ENCODE peak calls at places on chromosomes 16 and 17, in seven cellular contexts. One of them, this sample, is unnamed.

GRCh38 chr16:27756206-27756970 is 206.4 kb downstream of the KATNIP start:
- DNase-seq in heart left ventricle: no peak
- DNase-seq in MM.1S: no peak
- DNase-seq in AG04450: no peak
- DNase-seq in astrocyte of the spinal cord: no peak
- DNase-seq in A549: no peak
- DNase-seq in BE2C: no peak
- DNase-seq in this sample: no peak

GRCh38 chr16:53131363-53132071 is 76.7 kb downstream of the CHD9 start:
- DNase-seq in A549: peak
- DNase-seq in astrocyte of the spinal cord: peak
- DNase-seq in MM.1S: peak
- DNase-seq in AG04450: no peak
- DNase-seq in BE2C: peak
- DNase-seq in heart left ventricle: peak
- DNase-seq in this sample: peak

GRCh38 chr17:39999067-39999466 is 16.2 kb upstream of the CSF3 start:
- DNase-seq in BE2C: no peak
- DNase-seq in heart left ventricle: no peak
- DNase-seq in A549: no peak
- DNase-seq in astrocyte of the spinal cord: no peak
- DNase-seq in MM.1S: no peak
- DNase-seq in AG04450: no peak
- DNase-seq in this sample: no peak

GRCh38 chr16:66131156-66131807 is 235.2 kb upstream of the CDH5 start:
- DNase-seq in BE2C: no peak
- DNase-seq in MM.1S: no peak
- DNase-seq in A549: no peak
- DNase-seq in astrocyte of the spinal cord: peak
- DNase-seq in AG04450: no peak
- DNase-seq in heart left ventricle: no peak
- DNase-seq in this sample: peak

GRCh38 chr16:67013238-67013822 is 15.6 kb upstream of the CBFB start:
- DNase-seq in heart left ventricle: no peak
- DNase-seq in A549: no peak
- DNase-seq in AG04450: no peak
- DNase-seq in BE2C: peak
- DNase-seq in MM.1S: no peak
- DNase-seq in astrocyte of the spinal cord: no peak
- DNase-seq in this sample: no peak

GRCh38 chr17:82884923-82885322 is 45.1 kb upstream of the ZNF750 start:
- DNase-seq in astrocyte of the spinal cord: no peak
- DNase-seq in heart left ventricle: peak
- DNase-seq in BE2C: no peak
- DNase-seq in MM.1S: no peak
- DNase-seq in A549: no peak
- DNase-seq in AG04450: no peak
- DNase-seq in this sample: no peak

GRCh38 chr16:55853114-55853513 is 20.2 kb upstream of the CES1 start:
- DNase-seq in AG04450: no peak
- DNase-seq in MM.1S: no peak
- DNase-seq in heart left ventricle: no peak
- DNase-seq in A549: no peak
- DNase-seq in BE2C: no peak
- DNase-seq in astrocyte of the spinal cord: no peak
- DNase-seq in this sample: peak

GRCh38 chr17:63476857-63477470 is at the start of gene ACE:
- DNase-seq in heart left ventricle: peak
- DNase-seq in MM.1S: peak
- DNase-seq in astrocyte of the spinal cord: no peak
- DNase-seq in A549: peak
- DNase-seq in BE2C: peak
- DNase-seq in AG04450: no peak
- DNase-seq in this sample: peak

GRCh38 chr17:42039794-42040763 is 10.3 kb downstream of the C17orf113 start:
- DNase-seq in BE2C: no peak
- DNase-seq in heart left ventricle: no peak
- DNase-seq in A549: no peak
- DNase-seq in MM.1S: no peak
- DNase-seq in astrocyte of the spinal cord: no peak
- DNase-seq in AG04450: no peak
- DNase-seq in this sample: no peak

GRCh38 chr17:27430882-27431491 is 25.3 kb upstream of the KSR1 start:
- DNase-seq in A549: peak
- DNase-seq in astrocyte of the spinal cord: peak
- DNase-seq in MM.1S: no peak
- DNase-seq in heart left ventricle: no peak
- DNase-seq in AG04450: no peak
- DNase-seq in BE2C: peak
- DNase-seq in this sample: peak
- TF ChIP-seq CTCF in A549: peak
- TF ChIP-seq CTCF in astrocyte of the spinal cord: peak
- TF ChIP-seq CTCF in MM.1S: peak
- TF ChIP-seq CTCF in heart left ventricle: peak
- TF ChIP-seq CTCF in AG04450: peak
- TF ChIP-seq CTCF in BE2C: peak
- TF ChIP-seq CTCF in this sample: peak

DNA sequence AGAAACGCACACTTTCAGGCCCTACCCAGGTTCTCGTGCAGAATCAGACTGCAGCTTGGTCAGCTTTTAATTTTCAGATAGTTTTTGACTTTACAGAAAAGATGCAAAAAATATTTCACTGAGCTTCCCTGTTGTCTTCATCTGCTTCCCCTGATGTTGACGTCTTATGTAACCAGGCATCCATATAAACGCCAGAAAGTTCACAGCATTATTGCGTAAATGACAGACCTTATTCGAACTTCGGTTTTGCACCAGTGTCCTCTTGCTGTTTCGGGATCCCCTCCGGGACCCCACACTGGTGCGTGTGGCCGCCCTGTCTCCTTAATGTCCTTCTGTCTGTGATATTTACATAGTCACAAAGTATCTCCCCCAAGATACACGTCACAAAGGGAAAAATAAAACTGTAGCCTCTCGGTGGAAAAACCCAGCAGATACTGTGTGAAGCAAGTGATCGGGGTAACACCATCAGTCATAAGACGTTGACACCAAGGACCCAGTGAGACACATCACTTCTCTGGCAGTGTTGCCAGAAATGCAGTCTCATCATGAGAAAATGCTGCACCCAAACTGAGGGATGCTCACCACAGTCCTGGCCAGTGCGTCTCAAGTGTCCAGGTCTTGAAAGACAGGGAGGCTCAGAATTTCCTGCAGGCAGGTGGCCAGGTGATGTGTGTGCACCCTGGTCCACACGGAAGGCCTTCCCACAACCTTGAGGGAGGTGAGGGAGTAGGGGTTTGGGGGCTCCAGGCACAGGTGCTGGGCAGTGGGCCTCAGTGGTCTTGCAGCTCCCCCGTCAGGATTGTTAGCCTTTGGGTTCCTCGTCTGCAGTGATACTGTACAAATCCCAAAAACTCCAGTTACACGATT is 4.3 kb downstream of the BANP start:
- DNase-seq in BE2C: no peak
- DNase-seq in MM.1S: no peak
- DNase-seq in AG04450: no peak
- DNase-seq in heart left ventricle: no peak
- DNase-seq in A549: no peak
- DNase-seq in astrocyte of the spinal cord: no peak
- DNase-seq in this sample: no peak
- H3K4me3 ChIP-seq in BE2C: no peak
- H3K4me3 ChIP-seq in MM.1S: peak
- H3K4me3 ChIP-seq in AG04450: no peak
- H3K4me3 ChIP-seq in heart left ventricle: no peak
- H3K4me3 ChIP-seq in A549: no peak
- H3K4me3 ChIP-seq in astrocyte of the spinal cord: no peak
- H3K4me3 ChIP-seq in this sample: no peak

DNA sequence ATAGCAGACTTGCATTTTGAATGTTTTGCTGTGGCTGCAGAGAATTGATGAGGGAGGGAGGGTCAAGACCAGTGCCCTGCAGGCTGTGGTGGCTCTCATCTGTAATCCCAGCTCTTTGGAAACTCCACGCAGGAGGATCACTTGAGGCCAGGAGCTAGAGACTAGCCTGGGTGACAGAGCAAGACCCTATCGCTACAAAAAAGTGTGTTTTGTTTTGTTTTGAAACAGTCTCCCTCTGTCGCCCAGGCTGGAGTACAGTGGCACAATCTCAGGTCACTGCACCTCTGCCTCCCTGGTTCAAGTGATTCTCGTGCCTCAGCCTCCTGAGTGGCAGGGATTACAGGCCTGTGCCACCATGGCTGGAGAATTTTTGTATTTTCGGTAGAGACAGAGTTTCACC is 1.9 kb upstream of the UBE2G1 start:
- DNase-seq in AG04450: no peak
- DNase-seq in BE2C: no peak
- DNase-seq in astrocyte of the spinal cord: no peak
- DNase-seq in heart left ventricle: no peak
- DNase-seq in MM.1S: no peak
- DNase-seq in A549: no peak
- DNase-seq in this sample: no peak
- TF ChIP-seq CTCF in AG04450: no peak
- TF ChIP-seq CTCF in BE2C: no peak
- TF ChIP-seq CTCF in astrocyte of the spinal cord: no peak
- TF ChIP-seq CTCF in heart left ventricle: no peak
- TF ChIP-seq CTCF in MM.1S: no peak
- TF ChIP-seq CTCF in A549: no peak
- TF ChIP-seq CTCF in this sample: no peak

DNA sequence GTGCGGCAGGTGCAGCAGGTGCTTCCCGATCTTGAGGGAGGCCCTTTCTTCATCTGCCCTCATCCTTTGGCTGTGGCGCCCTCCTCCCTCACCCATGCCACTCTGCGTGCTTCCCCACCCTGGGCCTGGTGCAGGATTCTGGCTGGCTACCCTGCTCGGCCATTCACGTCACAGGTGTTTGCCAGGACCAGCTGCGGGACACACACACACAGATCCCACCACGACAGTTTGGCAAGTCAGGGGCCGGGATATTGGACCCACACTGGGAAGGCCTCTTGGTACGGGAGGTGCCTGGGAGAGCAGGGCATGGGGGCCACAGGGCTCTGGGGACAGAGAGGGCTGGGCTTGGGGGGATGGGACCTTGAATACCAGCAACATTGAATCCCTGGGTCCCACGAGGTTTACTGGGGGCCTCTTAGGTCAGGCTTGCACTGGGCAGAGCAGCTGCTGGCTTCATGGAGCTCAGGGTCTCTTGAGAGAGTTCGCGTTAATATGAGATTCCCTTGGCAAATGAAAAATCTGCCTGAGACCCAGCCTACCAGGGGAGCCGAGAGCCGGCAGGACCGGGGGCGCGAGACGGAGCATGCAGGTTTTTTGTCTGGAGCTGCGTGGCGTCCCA is 15.1 kb downstream of the ADCY7 start:
- DNase-seq in heart left ventricle: peak
- DNase-seq in AG04450: no peak
- DNase-seq in astrocyte of the spinal cord: no peak
- DNase-seq in A549: no peak
- DNase-seq in MM.1S: no peak
- DNase-seq in BE2C: no peak
- DNase-seq in this sample: no peak
- H3K4me3 ChIP-seq in heart left ventricle: no peak
- H3K4me3 ChIP-seq in AG04450: no peak
- H3K4me3 ChIP-seq in astrocyte of the spinal cord: no peak
- H3K4me3 ChIP-seq in A549: no peak
- H3K4me3 ChIP-seq in MM.1S: peak
- H3K4me3 ChIP-seq in BE2C: no peak
- H3K4me3 ChIP-seq in this sample: no peak

GRCh38 chr17:21039839-21040575 is 2.8 kb downstream of the USP22 start:
- DNase-seq in heart left ventricle: no peak
- DNase-seq in AG04450: no peak
- DNase-seq in A549: peak
- DNase-seq in BE2C: no peak
- DNase-seq in astrocyte of the spinal cord: peak
- DNase-seq in MM.1S: peak
- DNase-seq in this sample: peak
- TF ChIP-seq CTCF in heart left ventricle: no peak
- TF ChIP-seq CTCF in AG04450: peak
- TF ChIP-seq CTCF in A549: peak
- TF ChIP-seq CTCF in BE2C: peak
- TF ChIP-seq CTCF in astrocyte of the spinal cord: peak
- TF ChIP-seq CTCF in MM.1S: peak
- TF ChIP-seq CTCF in this sample: peak

DNA sequence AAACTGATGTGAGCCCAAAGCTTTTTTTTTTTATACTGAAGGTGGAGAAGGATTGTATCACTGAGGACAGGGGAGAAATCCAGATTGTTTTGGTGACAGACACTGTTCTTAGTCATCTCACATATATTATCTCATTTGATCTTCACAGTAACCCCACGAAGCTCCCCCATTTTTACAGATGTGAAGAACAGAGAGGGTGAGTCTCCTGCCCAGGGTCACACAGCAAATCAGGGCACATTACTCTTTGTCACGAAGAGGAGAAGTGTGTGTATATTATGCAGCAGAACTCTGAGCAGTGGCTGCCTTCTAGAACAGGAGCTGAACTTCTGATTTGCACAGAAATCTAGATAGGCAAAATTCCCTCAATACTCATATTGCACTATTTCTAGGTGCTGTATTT is 504.3 kb downstream of the XYLT1 start:
- DNase-seq in heart left ventricle: no peak
- DNase-seq in astrocyte of the spinal cord: no peak
- DNase-seq in A549: no peak
- DNase-seq in MM.1S: no peak
- DNase-seq in AG04450: no peak
- DNase-seq in BE2C: no peak
- DNase-seq in this sample: no peak
- H3K4me3 ChIP-seq in heart left ventricle: no peak
- H3K4me3 ChIP-seq in astrocyte of the spinal cord: no peak
- H3K4me3 ChIP-seq in A549: no peak
- H3K4me3 ChIP-seq in MM.1S: no peak
- H3K4me3 ChIP-seq in AG04450: no peak
- H3K4me3 ChIP-seq in BE2C: no peak
- H3K4me3 ChIP-seq in this sample: no peak

GRCh38 chr17:48613862-48614694 is 1.0 kb downstream of the HOXB8 start:
- DNase-seq in AG04450: no peak
- DNase-seq in BE2C: peak
- DNase-seq in MM.1S: no peak
- DNase-seq in A549: peak
- DNase-seq in heart left ventricle: no peak
- DNase-seq in astrocyte of the spinal cord: peak
- DNase-seq in this sample: peak

GRCh38 chr17:48614904-48615211 is 234 bp downstream of the HOXB8 start:
- DNase-seq in BE2C: no peak
- DNase-seq in heart left ventricle: no peak
- DNase-seq in MM.1S: no peak
- DNase-seq in A549: no peak
- DNase-seq in astrocyte of the spinal cord: peak
- DNase-seq in AG04450: no peak
- DNase-seq in this sample: no peak

GRCh38 chr17:48612456-48612853 is 1.6 kb upstream of the HOXB7 start:
- DNase-seq in astrocyte of the spinal cord: peak
- DNase-seq in heart left ventricle: no peak
- DNase-seq in AG04450: no peak
- DNase-seq in BE2C: no peak
- DNase-seq in A549: no peak
- DNase-seq in MM.1S: no peak
- DNase-seq in this sample: no peak

GRCh38 chr17:48611681-48612455 is 1.1 kb upstream of the HOXB7 start:
- DNase-seq in astrocyte of the spinal cord: peak
- DNase-seq in BE2C: no peak
- DNase-seq in MM.1S: no peak
- DNase-seq in AG04450: no peak
- DNase-seq in heart left ventricle: no peak
- DNase-seq in A549: peak
- DNase-seq in this sample: no peak

GRCh38 chr17:48612854-48613691 is 2.0 kb downstream of the HOXB8 start:
- DNase-seq in AG04450: no peak
- DNase-seq in MM.1S: no peak
- DNase-seq in A549: peak
- DNase-seq in astrocyte of the spinal cord: peak
- DNase-seq in BE2C: peak
- DNase-seq in heart left ventricle: no peak
- DNase-seq in this sample: peak
- TF ChIP-seq CTCF in AG04450: peak
- TF ChIP-seq CTCF in MM.1S: peak
- TF ChIP-seq CTCF in A549: no peak
- TF ChIP-seq CTCF in astrocyte of the spinal cord: peak
- TF ChIP-seq CTCF in BE2C: peak
- TF ChIP-seq CTCF in heart left ventricle: no peak
- TF ChIP-seq CTCF in this sample: no peak

This sample was measured in epithelial cell of esophagus.